ENCODE peak calls at places on chromosome 20, in eight cellular contexts. P, A, Z, X, V, B, D and O are unnamed samples.

GRCh38 chr20:46013826-46014516 is 5.3 kb downstream of the MMP9 start:
- DNase-seq in X (peak; percentile 35), Z (no peak), V (peak; percentile 37), A (no peak), B (peak; percentile 76), P (no peak), D (peak; percentile 71), O (no peak)

GRCh38 chr20:237918-238317 is 10.9 kb downstream of the DEFB129 start:
- DNase-seq in D (no peak), X (no peak), Z (no peak), P (no peak), B (no peak), V (no peak), A (no peak), O (no peak)

GRCh38 chr20:57038608-57039440 is 227.6 kb downstream of the BMP7 start:
- DNase-seq in Z (no peak), P (no peak), D (no peak), A (no peak), B (no peak), X (no peak), V (no peak), O (no peak)

GRCh38 chr20:953742-954141 is 37.6 kb upstream of the ANGPT4 start:
- DNase-seq in X (no peak), V (no peak), D (no peak), A (no peak), Z (no peak), B (peak; percentile 40), P (no peak), O (no peak)

GRCh38 chr20:34709836-34710567 is 5.9 kb downstream of the TP53INP2 start:
- DNase-seq in P (peak; percentile 76), D (peak; percentile 78), B (peak; percentile 70), X (peak; percentile 82), A (no peak), V (no peak), Z (peak; percentile 93), O (peak; percentile 87)

GRCh38 chr20:1953616-1954015 is 40.2 kb downstream of the PDYN start:
- DNase-seq in X (no peak), B (no peak), D (no peak), V (no peak), A (no peak), P (no peak), Z (no peak), O (no peak)

GRCh38 chr20:39698706-39699211 is 736.6 kb downstream of the DHX35 start:
- DNase-seq in B (no peak), D (no peak), P (no peak), A (no peak), Z (no peak), X (no peak), V (no peak), O (no peak)

GRCh38 chr20:60242836-60243520 is 284.8 kb downstream of the CDH26 start:
- DNase-seq in D (no peak), P (no peak), Z (no peak), V (no peak), B (no peak), A (no peak), X (no peak), O (no peak)

GRCh38 chr20:922781-923180 is 6.6 kb upstream of the ANGPT4 start:
- DNase-seq in D (no peak), P (no peak), X (no peak), A (no peak), B (no peak), Z (no peak), V (no peak), O (no peak)

GRCh38 chr20:20603339-20603990 is 109.0 kb downstream of the RALGAPA2 start:
- DNase-seq in P (peak; percentile 38), A (no peak), X (no peak), B (peak; percentile 9), D (no peak), Z (no peak), V (no peak), O (no peak)

GRCh38 chr20:36305602-36306556 is at the start of gene DLGAP4:
- DNase-seq in Z (no peak), P (no peak), B (no peak), D (no peak), X (no peak), A (no peak), V (no peak), O (no peak)

GRCh38 chr20:584375-585301 is 25.5 kb downstream of the TCF15 start:
- DNase-seq in D (no peak), X (no peak), V (no peak), A (no peak), P (no peak), B (no peak), Z (peak; percentile 34), O (no peak)

GRCh38 chr20:50447817-50448216 is 62.4 kb upstream of the PTPN1 start:
- DNase-seq in D (no peak), V (no peak), P (no peak), Z (peak; percentile 32), A (no peak), B (no peak), X (no peak), O (no peak)

GRCh38 chr20:24469116-24470030 is at the start of gene SYNDIG1:
- DNase-seq in V (no peak), D (no peak), A (no peak), P (no peak), B (peak; percentile 66), X (peak; percentile 28), Z (peak; percentile 83), O (no peak)

GRCh38 chr20:46252352-46253091 is 55.8 kb downstream of the CDH22 start:
- DNase-seq in P (no peak), D (no peak), V (no peak), A (no peak), B (no peak), Z (no peak), X (no peak), O (no peak)

GRCh38 chr20:46622125-46622524 is 29.1 kb downstream of the SLC13A3 start:
- DNase-seq in V (peak; percentile 8), B (no peak), P (no peak), A (no peak), X (no peak), D (no peak), Z (no peak), O (no peak)

GRCh38 chr20:62830821-62831220 is 14.0 kb downstream of the COL9A3 start:
- DNase-seq in V (no peak), Z (peak; percentile 70), A (no peak), B (no peak), P (no peak), X (no peak), D (no peak), O (peak; percentile 15)
- H3K4me1 ChIP-seq in V (no peaks in the 10 kb centered on the region), Z (no peaks in the 10 kb centered on the region), A (peaks cover 8% of the 10 kb centered on the region), B (peaks cover 17% of the 10 kb centered on the region), P (peaks cover 6% of the 10 kb centered on the region), X (no peaks in the 10 kb centered on the region), D (peaks cover 33% of the 10 kb centered on the region), O (no peaks in the 10 kb centered on the region)

GRCh38 chr20:5654557-5654956 is 95.6 kb upstream of the SHLD1 start:
- DNase-seq in V (peak; percentile 89), B (no peak), D (no peak), Z (no peak), A (peak; percentile 92), P (no peak), X (no peak), O (no peak)
- H3K4me1 ChIP-seq in V (peaks cover 3% of the 10 kb centered on the region), B (peaks cover 6% of the 10 kb centered on the region), D (peaks cover 72% of the 10 kb centered on the region), Z (no peaks in the 10 kb centered on the region), A (peaks cover 5% of the 10 kb centered on the region), P (peaks cover 28% of the 10 kb centered on the region), X (peaks cover 5% of the 10 kb centered on the region), O (peaks cover 9% of the 10 kb centered on the region)

DNA sequence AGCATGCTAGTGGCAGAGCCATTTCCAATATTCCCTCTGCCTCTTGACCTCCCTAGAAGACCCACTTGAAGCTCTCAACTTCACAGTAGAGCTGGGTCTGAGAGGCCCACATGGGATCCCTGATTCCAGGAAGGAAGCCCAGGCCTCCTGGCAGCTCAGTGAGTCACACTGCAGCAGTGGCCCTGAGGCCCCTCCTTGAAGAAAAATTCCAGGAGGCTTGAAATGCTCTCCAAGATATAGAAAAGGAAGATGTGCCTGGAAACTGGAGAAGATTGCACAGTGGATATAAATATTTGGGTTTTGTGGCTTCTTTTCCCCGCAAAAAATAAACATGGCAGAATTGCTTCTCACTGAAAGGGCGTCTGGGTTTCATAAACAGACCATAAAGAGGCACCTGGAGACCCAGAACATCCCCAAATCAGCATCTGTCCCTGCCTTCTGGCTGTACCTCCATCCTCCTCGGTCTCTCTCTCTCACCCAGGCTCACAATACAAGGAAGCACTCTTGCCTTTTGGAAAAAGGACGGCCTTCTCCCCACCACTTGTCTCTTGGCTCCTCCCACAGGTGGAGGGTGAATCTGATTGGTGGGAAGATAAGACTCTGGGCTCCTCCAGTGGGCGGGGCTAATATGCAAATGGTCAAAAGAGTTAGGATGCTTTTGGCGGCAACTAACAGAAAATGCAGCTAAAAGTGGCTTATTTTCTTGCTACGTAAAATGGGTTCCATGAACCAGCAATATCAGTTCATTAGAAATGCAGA is 200.0 kb upstream of the SULF2 start:
- DNase-seq in B (peak; percentile 49), A (no peak), D (peak; percentile 81), Z (no peak), V (no peak), P (peak; percentile 70), X (no peak), O (no peak)
- H3K4me1 ChIP-seq in B (no peaks in the 10 kb centered on the region), A (no peaks in the 10 kb centered on the region), D (peaks cover 80% of the 10 kb centered on the region), Z (no peaks in the 10 kb centered on the region), V (no peaks in the 10 kb centered on the region), P (no peaks in the 10 kb centered on the region), X (no peaks in the 10 kb centered on the region), O (no peaks in the 10 kb centered on the region)

GRCh38 chr20:59157961-59158541 is 5.6 kb upstream of the ZNF831 start:
- DNase-seq in Z (no peak), V (no peak), B (no peak), P (no peak), X (no peak), A (no peak), D (no peak), O (no peak)
- H3K4me1 ChIP-seq in Z (no peaks in the 10 kb centered on the region), V (no peaks in the 10 kb centered on the region), B (no peaks in the 10 kb centered on the region), P (no peaks in the 10 kb centered on the region), X (no peaks in the 10 kb centered on the region), A (no peaks in the 10 kb centered on the region), D (no peaks in the 10 kb centered on the region), O (no peaks in the 10 kb centered on the region)

GRCh38 chr20:44600301-44600700 is 17.9 kb downstream of the PKIG start:
- DNase-seq in Z (no peak), A (no peak), V (no peak), X (no peak), P (no peak), B (no peak), D (no peak), O (no peak)
- H3K4me1 ChIP-seq in Z (peaks cover 12% of the 10 kb centered on the region), A (peaks cover 21% of the 10 kb centered on the region), V (peaks cover 27% of the 10 kb centered on the region), X (peaks cover 20% of the 10 kb centered on the region), P (peaks cover 29% of the 10 kb centered on the region), B (peaks cover 47% of the 10 kb centered on the region), D (peaks cover 9% of the 10 kb centered on the region), O (peaks cover 11% of the 10 kb centered on the region)

GRCh38 chr20:23144856-23145255 is 58.7 kb upstream of the CD93 start:
- DNase-seq in D (no peak), P (no peak), X (no peak), A (no peak), V (no peak), B (no peak), Z (no peak), O (no peak)
- H3K4me1 ChIP-seq in D (peaks cover 88% of the 10 kb centered on the region), P (peaks cover 21% of the 10 kb centered on the region), X (no peaks in the 10 kb centered on the region), A (peaks cover 3% of the 10 kb centered on the region), V (peaks cover 31% of the 10 kb centered on the region), B (peaks cover 8% of the 10 kb centered on the region), Z (no peaks in the 10 kb centered on the region), O (no peaks in the 10 kb centered on the region)